ENCODE peak calls at places on chromosomes 1 and 21, in nine cellular contexts. One of them, this sample, is unnamed.

GRCh38 chr21:36708512-36709029 is 9.7 kb downstream of the SIM2 start:
- DNase-seq in body of pancreas: no peak
- DNase-seq in K562: no peak
- DNase-seq in OCI-LY7: no peak
- DNase-seq in brain microvascular endothelial cell: no peak
- DNase-seq in coronary artery: peak; percentile 47
- DNase-seq in hepatocyte: no peak
- DNase-seq in breast epithelium: peak; percentile 36
- DNase-seq in upper lobe of right lung: peak; percentile 35
- DNase-seq in this sample: no peak

GRCh38 chr1:40308036-40308727 is 8.9 kb downstream of the COL9A2 start:
- DNase-seq in body of pancreas: no peak
- DNase-seq in K562: no peak
- DNase-seq in OCI-LY7: no peak
- DNase-seq in brain microvascular endothelial cell: no peak
- DNase-seq in coronary artery: no peak
- DNase-seq in hepatocyte: no peak
- DNase-seq in breast epithelium: no peak
- DNase-seq in upper lobe of right lung: no peak
- DNase-seq in this sample: no peak

GRCh38 chr21:27213328-27213727 is 246.4 kb upstream of the ADAMTS5 start:
- DNase-seq in body of pancreas: no peak
- DNase-seq in K562: no peak
- DNase-seq in OCI-LY7: no peak
- DNase-seq in brain microvascular endothelial cell: peak; percentile 59
- DNase-seq in coronary artery: no peak
- DNase-seq in hepatocyte: no peak
- DNase-seq in breast epithelium: no peak
- DNase-seq in upper lobe of right lung: no peak
- DNase-seq in this sample: no peak

GRCh38 chr1:3892748-3893147 is 7.3 kb downstream of the C1orf174 start:
- DNase-seq in body of pancreas: peak; percentile 35
- DNase-seq in K562: no peak
- DNase-seq in OCI-LY7: no peak
- DNase-seq in brain microvascular endothelial cell: no peak
- DNase-seq in coronary artery: no peak
- DNase-seq in hepatocyte: no peak
- DNase-seq in breast epithelium: no peak
- DNase-seq in upper lobe of right lung: peak; percentile 81
- DNase-seq in this sample: peak; percentile 36

GRCh38 chr1:212190169-212190568 is 95.0 kb upstream of the PPP2R5A start:
- DNase-seq in body of pancreas: no peak
- DNase-seq in K562: no peak
- DNase-seq in OCI-LY7: no peak
- DNase-seq in brain microvascular endothelial cell: no peak
- DNase-seq in coronary artery: no peak
- DNase-seq in hepatocyte: no peak
- DNase-seq in breast epithelium: no peak
- DNase-seq in upper lobe of right lung: no peak
- DNase-seq in this sample: no peak

GRCh38 chr1:157111396-157112165 is 12.0 kb upstream of the ETV3L start:
- DNase-seq in body of pancreas: no peak
- DNase-seq in K562: no peak
- DNase-seq in OCI-LY7: no peak
- DNase-seq in brain microvascular endothelial cell: no peak
- DNase-seq in coronary artery: no peak
- DNase-seq in hepatocyte: no peak
- DNase-seq in breast epithelium: peak; percentile 42
- DNase-seq in upper lobe of right lung: peak; percentile 30
- DNase-seq in this sample: no peak

GRCh38 chr1:244712669-244713068 is 59.7 kb downstream of the DESI2 start:
- DNase-seq in body of pancreas: no peak
- DNase-seq in K562: no peak
- DNase-seq in OCI-LY7: no peak
- DNase-seq in brain microvascular endothelial cell: no peak
- DNase-seq in coronary artery: no peak
- DNase-seq in hepatocyte: no peak
- DNase-seq in breast epithelium: no peak
- DNase-seq in upper lobe of right lung: no peak
- DNase-seq in this sample: no peak

GRCh38 chr1:202577381-202577780 is 132.9 kb downstream of the SYT2 start:
- DNase-seq in body of pancreas: no peak
- DNase-seq in K562: peak; percentile 39
- DNase-seq in OCI-LY7: no peak
- DNase-seq in brain microvascular endothelial cell: no peak
- DNase-seq in coronary artery: no peak
- DNase-seq in hepatocyte: no peak
- DNase-seq in breast epithelium: no peak
- DNase-seq in upper lobe of right lung: no peak
- DNase-seq in this sample: no peak

GRCh38 chr1:222071313-222071886 is 329.5 kb upstream of the DUSP10 start:
- DNase-seq in body of pancreas: no peak
- DNase-seq in K562: no peak
- DNase-seq in OCI-LY7: no peak
- DNase-seq in brain microvascular endothelial cell: no peak
- DNase-seq in coronary artery: no peak
- DNase-seq in hepatocyte: no peak
- DNase-seq in breast epithelium: no peak
- DNase-seq in upper lobe of right lung: no peak
- DNase-seq in this sample: no peak

GRCh38 chr1:179091691-179092165 is 9.9 kb downstream of the TOR3A start:
- DNase-seq in body of pancreas: peak; percentile 46
- DNase-seq in K562: no peak
- DNase-seq in OCI-LY7: no peak
- DNase-seq in brain microvascular endothelial cell: no peak
- DNase-seq in coronary artery: peak; percentile 81
- DNase-seq in hepatocyte: peak; percentile 34
- DNase-seq in breast epithelium: no peak
- DNase-seq in upper lobe of right lung: peak; percentile 80
- DNase-seq in this sample: peak; percentile 79

GRCh38 chr1:201551877-201552731 is 13.2 kb downstream of the NAV1 start:
- DNase-seq in body of pancreas: no peak
- DNase-seq in K562: peak; percentile 44
- DNase-seq in OCI-LY7: no peak
- DNase-seq in brain microvascular endothelial cell: peak; percentile 70
- DNase-seq in coronary artery: no peak
- DNase-seq in hepatocyte: no peak
- DNase-seq in breast epithelium: no peak
- DNase-seq in upper lobe of right lung: no peak
- DNase-seq in this sample: no peak

DNA sequence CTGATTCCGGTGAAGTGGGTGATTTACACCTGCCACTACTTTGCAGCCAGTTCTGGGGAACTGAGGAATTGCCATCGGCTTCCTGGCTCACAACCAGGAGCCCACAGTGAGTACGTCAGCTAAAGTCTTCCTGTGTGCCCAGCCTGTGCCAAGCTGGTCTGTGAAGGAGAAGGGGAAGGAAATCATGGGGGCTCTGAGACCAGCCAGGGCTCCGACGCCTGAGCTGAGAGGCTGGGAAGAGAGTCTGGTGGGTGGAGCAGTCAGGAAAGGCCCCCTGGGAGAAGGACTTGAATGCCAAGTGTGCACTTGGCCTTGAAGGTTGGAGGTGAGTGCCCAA is 1.2 kb downstream of the LURAP1 start:
- DNase-seq in body of pancreas: no peak
- DNase-seq in K562: no peak
- DNase-seq in OCI-LY7: no peak
- DNase-seq in brain microvascular endothelial cell: no peak
- DNase-seq in coronary artery: no peak
- DNase-seq in hepatocyte: no peak
- DNase-seq in breast epithelium: no peak
- DNase-seq in upper lobe of right lung: no peak
- DNase-seq in this sample: no peak
- H3K27ac ChIP-seq in body of pancreas: no peak overlapping the region
- H3K27ac ChIP-seq in K562: no peak overlapping the region
- H3K27ac ChIP-seq in OCI-LY7: no peak overlapping the region
- H3K27ac ChIP-seq in brain microvascular endothelial cell: no peak overlapping the region
- H3K27ac ChIP-seq in coronary artery: peak overlapping the region; percentile 94
- H3K27ac ChIP-seq in hepatocyte: no peak overlapping the region
- H3K27ac ChIP-seq in breast epithelium: peak overlapping the region; percentile 87
- H3K27ac ChIP-seq in upper lobe of right lung: peak overlapping the region; percentile 66
- H3K27ac ChIP-seq in this sample: peak overlapping the region; percentile 84

DNA sequence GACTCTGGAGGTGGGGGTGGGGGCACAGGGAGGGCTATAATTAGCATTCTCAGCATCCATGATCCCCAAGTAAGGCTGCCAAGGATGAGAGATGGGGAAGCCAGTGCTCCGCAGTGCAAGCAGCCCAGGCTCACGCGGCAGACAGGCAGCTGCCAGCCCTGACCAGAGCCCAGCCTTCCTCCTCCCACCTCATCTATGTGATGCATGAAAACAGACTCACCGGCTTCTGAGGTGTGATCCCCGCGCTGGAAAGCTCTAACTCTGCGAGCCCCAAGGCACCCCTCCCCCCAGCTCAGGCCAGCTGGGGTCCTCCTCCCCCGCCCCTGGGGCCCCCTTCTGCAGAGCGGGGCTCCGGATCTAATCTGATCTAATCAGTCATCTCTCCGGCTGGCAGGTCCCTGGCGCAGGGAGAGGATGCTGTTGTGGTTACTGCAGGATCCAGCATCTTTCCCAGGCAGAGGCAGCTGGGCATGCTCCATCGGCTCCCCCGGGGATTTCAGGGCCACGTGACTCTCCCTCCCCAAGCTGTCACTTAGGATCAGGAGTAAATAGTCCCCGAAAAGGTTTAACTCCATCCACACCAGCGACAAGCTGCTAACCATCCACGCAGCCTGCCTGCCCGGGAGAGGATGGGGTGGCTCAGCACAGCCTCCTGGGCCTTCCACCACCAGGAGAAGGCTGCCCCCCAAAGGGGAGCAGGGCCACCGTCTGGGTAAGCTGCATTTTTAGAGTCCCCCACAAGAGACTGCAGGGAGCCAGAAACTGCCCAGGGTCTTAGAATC is at the start of gene PLEKHA6:
- DNase-seq in body of pancreas: no peak
- DNase-seq in K562: peak; percentile 33
- DNase-seq in OCI-LY7: no peak
- DNase-seq in brain microvascular endothelial cell: no peak
- DNase-seq in coronary artery: no peak
- DNase-seq in hepatocyte: peak; percentile 52
- DNase-seq in breast epithelium: no peak
- DNase-seq in upper lobe of right lung: no peak
- DNase-seq in this sample: peak; percentile 88
- TF ChIP-seq CTCF in body of pancreas: no peak
- TF ChIP-seq CTCF in K562: peak; percentile 50
- TF ChIP-seq CTCF in OCI-LY7: peak; percentile 32
- TF ChIP-seq CTCF in brain microvascular endothelial cell: peak; percentile 53
- TF ChIP-seq CTCF in coronary artery: no peak
- TF ChIP-seq CTCF in hepatocyte: peak; percentile 45
- TF ChIP-seq CTCF in breast epithelium: no peak
- TF ChIP-seq CTCF in upper lobe of right lung: peak; percentile 17
- TF ChIP-seq CTCF in this sample: no peak

GRCh38 chr1:213761845-213762407 is 225.8 kb upstream of the PROX1 start:
- DNase-seq in body of pancreas: no peak
- DNase-seq in K562: no peak
- DNase-seq in OCI-LY7: no peak
- DNase-seq in brain microvascular endothelial cell: no peak
- DNase-seq in coronary artery: no peak
- DNase-seq in hepatocyte: no peak
- DNase-seq in breast epithelium: no peak
- DNase-seq in upper lobe of right lung: no peak
- DNase-seq in this sample: no peak
- H3K27ac ChIP-seq in body of pancreas: no peak overlapping the region
- H3K27ac ChIP-seq in K562: no peak overlapping the region
- H3K27ac ChIP-seq in OCI-LY7: no peak overlapping the region
- H3K27ac ChIP-seq in brain microvascular endothelial cell: no peak overlapping the region
- H3K27ac ChIP-seq in coronary artery: no peak overlapping the region
- H3K27ac ChIP-seq in hepatocyte: no peak overlapping the region
- H3K27ac ChIP-seq in breast epithelium: no peak overlapping the region
- H3K27ac ChIP-seq in upper lobe of right lung: no peak overlapping the region
- H3K27ac ChIP-seq in this sample: no peak overlapping the region

DNA sequence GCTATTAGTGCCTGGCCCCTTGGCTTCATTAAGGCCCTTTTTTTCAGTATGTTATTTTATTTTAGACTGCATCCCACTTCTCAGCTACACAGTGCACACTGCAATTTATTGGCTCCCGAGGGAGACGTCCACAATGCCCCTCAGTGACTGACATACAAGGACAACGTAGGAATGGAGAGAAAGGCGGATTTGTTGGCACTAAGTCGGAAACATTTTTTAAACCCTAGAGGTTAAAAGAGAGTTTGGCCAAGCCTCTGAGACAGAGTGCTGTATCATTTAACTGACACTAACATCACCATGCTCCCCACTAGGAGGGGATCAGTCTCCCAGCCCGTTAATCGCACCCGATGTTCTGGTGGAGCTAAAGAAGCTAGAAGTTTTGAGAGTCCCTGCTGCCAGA is 45.7 kb upstream of the FOXD3 start:
- DNase-seq in body of pancreas: no peak
- DNase-seq in K562: no peak
- DNase-seq in OCI-LY7: no peak
- DNase-seq in brain microvascular endothelial cell: no peak
- DNase-seq in coronary artery: no peak
- DNase-seq in hepatocyte: no peak
- DNase-seq in breast epithelium: no peak
- DNase-seq in upper lobe of right lung: no peak
- DNase-seq in this sample: no peak
- TF ChIP-seq CTCF in body of pancreas: no peak
- TF ChIP-seq CTCF in K562: no peak
- TF ChIP-seq CTCF in OCI-LY7: no peak
- TF ChIP-seq CTCF in brain microvascular endothelial cell: peak; percentile 19
- TF ChIP-seq CTCF in coronary artery: no peak
- TF ChIP-seq CTCF in hepatocyte: no peak
- TF ChIP-seq CTCF in breast epithelium: no peak
- TF ChIP-seq CTCF in upper lobe of right lung: no peak
- TF ChIP-seq CTCF in this sample: no peak

GRCh38 chr1:101029184-101029583 is 3.6 kb upstream of the DPH5 start:
- DNase-seq in body of pancreas: no peak
- DNase-seq in K562: no peak
- DNase-seq in OCI-LY7: no peak
- DNase-seq in brain microvascular endothelial cell: no peak
- DNase-seq in coronary artery: no peak
- DNase-seq in hepatocyte: no peak
- DNase-seq in breast epithelium: no peak
- DNase-seq in upper lobe of right lung: no peak
- DNase-seq in this sample: no peak
- H3K27ac ChIP-seq in body of pancreas: no peak overlapping the region
- H3K27ac ChIP-seq in K562: no peak overlapping the region
- H3K27ac ChIP-seq in OCI-LY7: no peak overlapping the region
- H3K27ac ChIP-seq in brain microvascular endothelial cell: no peak overlapping the region
- H3K27ac ChIP-seq in coronary artery: no peak overlapping the region
- H3K27ac ChIP-seq in hepatocyte: no peak overlapping the region
- H3K27ac ChIP-seq in breast epithelium: no peak overlapping the region
- H3K27ac ChIP-seq in upper lobe of right lung: no peak overlapping the region
- H3K27ac ChIP-seq in this sample: no peak overlapping the region

DNA sequence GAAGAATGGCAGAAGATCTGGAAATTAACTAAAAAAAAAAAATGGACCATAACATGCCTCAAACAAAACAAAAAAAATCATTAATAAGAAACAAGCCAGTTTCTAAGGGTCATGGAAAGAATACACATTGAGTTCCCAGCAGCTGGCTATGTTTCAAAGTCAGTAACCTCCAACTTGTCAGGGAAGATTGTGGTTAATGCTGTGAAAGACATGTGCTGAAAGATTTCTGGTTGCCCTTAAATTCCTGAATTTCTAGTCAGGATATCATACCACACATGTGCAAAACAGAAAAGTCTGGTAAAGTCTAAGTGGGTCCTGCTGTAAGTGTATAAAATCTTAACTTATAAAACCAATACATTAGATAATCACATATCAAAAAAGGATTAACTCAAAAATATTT is 35.5 kb upstream of the MGST3 start:
- DNase-seq in body of pancreas: no peak
- DNase-seq in K562: no peak
- DNase-seq in OCI-LY7: no peak
- DNase-seq in brain microvascular endothelial cell: peak; percentile 4
- DNase-seq in coronary artery: no peak
- DNase-seq in hepatocyte: no peak
- DNase-seq in breast epithelium: no peak
- DNase-seq in upper lobe of right lung: no peak
- DNase-seq in this sample: no peak
- TF ChIP-seq CTCF in body of pancreas: no peak
- TF ChIP-seq CTCF in K562: no peak
- TF ChIP-seq CTCF in OCI-LY7: no peak
- TF ChIP-seq CTCF in brain microvascular endothelial cell: no peak
- TF ChIP-seq CTCF in coronary artery: no peak
- TF ChIP-seq CTCF in hepatocyte: no peak
- TF ChIP-seq CTCF in breast epithelium: no peak
- TF ChIP-seq CTCF in upper lobe of right lung: no peak
- TF ChIP-seq CTCF in this sample: no peak